ENCODE peak calls at places on chromosome 20, in nine cellular contexts. O is adrenal gland; R is HepG2; Q is substantia nigra; D is GM10248; A is IMR-90; S is stimulated activated CD4-positive, alpha-beta T cell treated with anti-CD3 and anti-CD28 coated beads, Interleukin-1b, Interleukin-23, amount 100 ng/mL, for 24 hours; Y is EH; G is HFFc6. W is an unnamed sample.

GRCh38 chr20:61083431-61083830 is 168.6 kb upstream of the CDH4 start:
- DNase-seq in S (no peak), Y (no peak), A (no peak), G (no peak), R (no peak), Q (no peak), D (no peak), O (no peak), W (no peak)

GRCh38 chr20:37278966-37279590 is 10.4 kb upstream of the MANBAL start:
- DNase-seq in Q (no peak), D (no peak), O (no peak), Y (peak), G (peak), R (no peak), A (no peak), S (no peak), W (no peak)

GRCh38 chr20:22460231-22460630 is 124.1 kb downstream of the FOXA2 start:
- DNase-seq in Q (no peak), R (no peak), A (no peak), O (no peak), Y (no peak), G (no peak), D (no peak), S (no peak), W (no peak)

GRCh38 chr20:32019156-32019510 is 8.9 kb downstream of the CCM2L start:
- DNase-seq in G (no peak), D (no peak), O (no peak), Y (peak), A (no peak), S (no peak), R (no peak), Q (no peak), W (no peak)

GRCh38 chr20:24620937-24621519 is 151.6 kb downstream of the SYNDIG1 start:
- DNase-seq in O (no peak), R (no peak), S (no peak), D (no peak), Q (no peak), G (no peak), Y (no peak), A (no peak), W (no peak)

GRCh38 chr20:711526-711925 is 35.9 kb upstream of the SCRT2 start:
- DNase-seq in S (no peak), Y (no peak), G (no peak), Q (no peak), D (no peak), A (no peak), R (no peak), O (no peak), W (no peak)

GRCh38 chr20:35607003-35607735 is 8.5 kb upstream of the SPAG4 start:
- DNase-seq in S (no peak), Y (no peak), G (no peak), O (no peak), Q (no peak), D (no peak), A (no peak), R (no peak), W (no peak)

GRCh38 chr20:45372646-45373352 is 5.3 kb downstream of the TP53TG5 start:
- DNase-seq in Y (no peak), G (no peak), R (no peak), S (no peak), D (no peak), Q (peak), A (no peak), O (no peak), W (peak)

GRCh38 chr20:52268184-52268583 is 76.6 kb upstream of the ZFP64 start:
- DNase-seq in D (no peak), Y (peak), R (no peak), G (peak), S (no peak), Q (no peak), O (no peak), A (peak), W (no peak)

GRCh38 chr20:44858959-44859358 is 26.5 kb upstream of the YWHAB start:
- DNase-seq in D (no peak), S (no peak), Y (peak), A (no peak), R (no peak), Q (no peak), O (no peak), G (no peak), W (no peak)

GRCh38 chr20:64082126-64082638 is 2.0 kb downstream of the LKAAEAR1 start:
- DNase-seq in D (no peak), A (no peak), G (no peak), Q (no peak), S (no peak), R (peak), O (no peak), Y (no peak), W (no peak)

GRCh38 chr20:36099106-36099505 is 55.4 kb upstream of the EPB41L1 start:
- DNase-seq in A (no peak), Y (no peak), S (no peak), D (no peak), G (no peak), O (no peak), Q (no peak), R (no peak), W (no peak)

GRCh38 chr20:49149281-49150045 is 38.7 kb downstream of the STAU1 start:
- DNase-seq in D (no peak), A (no peak), O (no peak), R (no peak), G (no peak), Q (no peak), S (no peak), Y (no peak), W (no peak)

GRCh38 chr20:1722513-1723050 is 65.0 kb upstream of the SIRPG start:
- DNase-seq in S (no peak), Y (no peak), R (no peak), A (no peak), Q (no peak), G (no peak), D (no peak), O (no peak), W (peak)